ENCODE peak calls at places on chromosomes 2 and 18, in eight cellular contexts. One of them, this sample, is unnamed. For H3K27me3, the result is how much of the 10 kb centered on the place peaks cover.

GRCh38 chr2:162520959-162521358 is 177.0 kb downstream of the GCA start:
- DNase-seq in tibial artery: no peak
- DNase-seq in AG04450: no peak
- DNase-seq in naive thymus-derived CD4-positive, alpha-beta T cell: no peak
- DNase-seq in fibroblast of lung: no peak
- DNase-seq in MM.1S: no peak
- DNase-seq in right cardiac atrium: no peak
- DNase-seq in adipocyte: no peak
- DNase-seq in this sample: no peak

GRCh38 chr2:189613650-189614420 is 33.2 kb upstream of the SLC40A1 start:
- DNase-seq in tibial artery: no peak
- DNase-seq in AG04450: peak
- DNase-seq in naive thymus-derived CD4-positive, alpha-beta T cell: no peak
- DNase-seq in fibroblast of lung: peak
- DNase-seq in MM.1S: peak
- DNase-seq in right cardiac atrium: no peak
- DNase-seq in adipocyte: peak
- DNase-seq in this sample: no peak

GRCh38 chr18:3186678-3187658 is 32.8 kb downstream of the MYOM1 start:
- DNase-seq in tibial artery: no peak
- DNase-seq in AG04450: no peak
- DNase-seq in naive thymus-derived CD4-positive, alpha-beta T cell: no peak
- DNase-seq in fibroblast of lung: peak
- DNase-seq in MM.1S: no peak
- DNase-seq in right cardiac atrium: peak
- DNase-seq in adipocyte: no peak
- DNase-seq in this sample: no peak

GRCh38 chr2:207332473-207333212 is 166.9 kb upstream of the KLF7 start:
- DNase-seq in tibial artery: no peak
- DNase-seq in AG04450: no peak
- DNase-seq in naive thymus-derived CD4-positive, alpha-beta T cell: no peak
- DNase-seq in fibroblast of lung: no peak
- DNase-seq in MM.1S: no peak
- DNase-seq in right cardiac atrium: no peak
- DNase-seq in adipocyte: no peak
- DNase-seq in this sample: no peak

GRCh38 chr2:102048465-102048864 is 56.7 kb downstream of the IL1R2 start:
- DNase-seq in tibial artery: peak
- DNase-seq in AG04450: no peak
- DNase-seq in naive thymus-derived CD4-positive, alpha-beta T cell: no peak
- DNase-seq in fibroblast of lung: peak
- DNase-seq in MM.1S: no peak
- DNase-seq in right cardiac atrium: peak
- DNase-seq in adipocyte: no peak
- DNase-seq in this sample: no peak

GRCh38 chr2:70201831-70202230 is 11.0 kb upstream of the C2orf42 start:
- DNase-seq in tibial artery: no peak
- DNase-seq in AG04450: no peak
- DNase-seq in naive thymus-derived CD4-positive, alpha-beta T cell: no peak
- DNase-seq in fibroblast of lung: no peak
- DNase-seq in MM.1S: no peak
- DNase-seq in right cardiac atrium: no peak
- DNase-seq in adipocyte: no peak
- DNase-seq in this sample: no peak

GRCh38 chr18:76216096-76216495 is 278.9 kb downstream of the ZNF516 start:
- DNase-seq in tibial artery: no peak
- DNase-seq in AG04450: no peak
- DNase-seq in naive thymus-derived CD4-positive, alpha-beta T cell: no peak
- DNase-seq in fibroblast of lung: no peak
- DNase-seq in MM.1S: no peak
- DNase-seq in right cardiac atrium: no peak
- DNase-seq in adipocyte: no peak
- DNase-seq in this sample: no peak

GRCh38 chr2:230664128-230664527 is 48.5 kb upstream of the CAB39 start:
- DNase-seq in tibial artery: no peak
- DNase-seq in AG04450: no peak
- DNase-seq in naive thymus-derived CD4-positive, alpha-beta T cell: no peak
- DNase-seq in fibroblast of lung: peak
- DNase-seq in MM.1S: no peak
- DNase-seq in right cardiac atrium: peak
- DNase-seq in adipocyte: peak
- DNase-seq in this sample: no peak

GRCh38 chr2:222861411-222862067 is 703 bp downstream of the ACSL3 start:
- DNase-seq in tibial artery: peak
- DNase-seq in AG04450: no peak
- DNase-seq in naive thymus-derived CD4-positive, alpha-beta T cell: peak
- DNase-seq in fibroblast of lung: no peak
- DNase-seq in MM.1S: peak
- DNase-seq in right cardiac atrium: peak
- DNase-seq in adipocyte: peak
- DNase-seq in this sample: peak

GRCh38 chr18:34730774-34731173 is 20.7 kb downstream of the DTNA start:
- DNase-seq in tibial artery: no peak
- DNase-seq in AG04450: no peak
- DNase-seq in naive thymus-derived CD4-positive, alpha-beta T cell: no peak
- DNase-seq in fibroblast of lung: no peak
- DNase-seq in MM.1S: no peak
- DNase-seq in right cardiac atrium: no peak
- DNase-seq in adipocyte: no peak
- DNase-seq in this sample: no peak

GRCh38 chr2:160317113-160318099 is 117.3 kb upstream of the ITGB6 start:
- DNase-seq in tibial artery: no peak
- DNase-seq in AG04450: no peak
- DNase-seq in naive thymus-derived CD4-positive, alpha-beta T cell: no peak
- DNase-seq in fibroblast of lung: peak
- DNase-seq in MM.1S: no peak
- DNase-seq in right cardiac atrium: peak
- DNase-seq in adipocyte: no peak
- DNase-seq in this sample: no peak

GRCh38 chr2:17083902-17084301 is 418.3 kb upstream of the CYRIA start:
- DNase-seq in tibial artery: no peak
- DNase-seq in AG04450: peak
- DNase-seq in naive thymus-derived CD4-positive, alpha-beta T cell: no peak
- DNase-seq in fibroblast of lung: peak
- DNase-seq in MM.1S: no peak
- DNase-seq in right cardiac atrium: no peak
- DNase-seq in adipocyte: peak
- DNase-seq in this sample: peak

GRCh38 chr18:75544496-75544895 is 117.0 kb upstream of the SMIM21 start:
- DNase-seq in tibial artery: no peak
- DNase-seq in AG04450: no peak
- DNase-seq in naive thymus-derived CD4-positive, alpha-beta T cell: no peak
- DNase-seq in fibroblast of lung: no peak
- DNase-seq in MM.1S: no peak
- DNase-seq in right cardiac atrium: no peak
- DNase-seq in adipocyte: peak
- DNase-seq in this sample: no peak

GRCh38 chr2:84234103-84234502 is 225.0 kb downstream of the SUCLG1 start:
- DNase-seq in tibial artery: no peak
- DNase-seq in AG04450: no peak
- DNase-seq in naive thymus-derived CD4-positive, alpha-beta T cell: no peak
- DNase-seq in fibroblast of lung: no peak
- DNase-seq in MM.1S: no peak
- DNase-seq in right cardiac atrium: no peak
- DNase-seq in adipocyte: no peak
- DNase-seq in this sample: no peak

GRCh38 chr2:2296400-2296799 is 34.7 kb downstream of the MYT1L start:
- DNase-seq in tibial artery: no peak
- DNase-seq in AG04450: no peak
- DNase-seq in naive thymus-derived CD4-positive, alpha-beta T cell: no peak
- DNase-seq in fibroblast of lung: no peak
- DNase-seq in MM.1S: no peak
- DNase-seq in right cardiac atrium: no peak
- DNase-seq in adipocyte: no peak
- DNase-seq in this sample: no peak

GRCh38 chr2:1731963-1732768 is 12.1 kb downstream of the PXDN start:
- DNase-seq in tibial artery: peak
- DNase-seq in AG04450: peak
- DNase-seq in naive thymus-derived CD4-positive, alpha-beta T cell: no peak
- DNase-seq in fibroblast of lung: peak
- DNase-seq in MM.1S: no peak
- DNase-seq in right cardiac atrium: peak
- DNase-seq in adipocyte: peak
- DNase-seq in this sample: peak

GRCh38 chr2:6452702-6453481 is 412.8 kb downstream of the CMPK2 start:
- DNase-seq in tibial artery: no peak
- DNase-seq in AG04450: no peak
- DNase-seq in naive thymus-derived CD4-positive, alpha-beta T cell: no peak
- DNase-seq in fibroblast of lung: no peak
- DNase-seq in MM.1S: no peak
- DNase-seq in right cardiac atrium: no peak
- DNase-seq in adipocyte: peak
- DNase-seq in this sample: no peak

GRCh38 chr2:133516405-133517028 is 51.7 kb downstream of the NCKAP5 start:
- DNase-seq in tibial artery: no peak
- DNase-seq in AG04450: no peak
- DNase-seq in naive thymus-derived CD4-positive, alpha-beta T cell: no peak
- DNase-seq in fibroblast of lung: no peak
- DNase-seq in MM.1S: no peak
- DNase-seq in right cardiac atrium: no peak
- DNase-seq in adipocyte: no peak
- DNase-seq in this sample: no peak

GRCh38 chr2:133511679-133512078 is 56.6 kb downstream of the NCKAP5 start:
- DNase-seq in tibial artery: no peak
- DNase-seq in AG04450: no peak
- DNase-seq in naive thymus-derived CD4-positive, alpha-beta T cell: no peak
- DNase-seq in fibroblast of lung: no peak
- DNase-seq in MM.1S: no peak
- DNase-seq in right cardiac atrium: no peak
- DNase-seq in adipocyte: no peak
- DNase-seq in this sample: no peak

GRCh38 chr2:133509777-133510176 is 58.5 kb downstream of the NCKAP5 start:
- DNase-seq in tibial artery: no peak
- DNase-seq in AG04450: no peak
- DNase-seq in naive thymus-derived CD4-positive, alpha-beta T cell: no peak
- DNase-seq in fibroblast of lung: no peak
- DNase-seq in MM.1S: no peak
- DNase-seq in right cardiac atrium: no peak
- DNase-seq in adipocyte: no peak
- DNase-seq in this sample: no peak

GRCh38 chr2:133512121-133512520 is 56.1 kb downstream of the NCKAP5 start:
- DNase-seq in tibial artery: no peak
- DNase-seq in AG04450: no peak
- DNase-seq in naive thymus-derived CD4-positive, alpha-beta T cell: no peak
- DNase-seq in fibroblast of lung: no peak
- DNase-seq in MM.1S: no peak
- DNase-seq in right cardiac atrium: no peak
- DNase-seq in adipocyte: no peak
- DNase-seq in this sample: no peak

DNA sequence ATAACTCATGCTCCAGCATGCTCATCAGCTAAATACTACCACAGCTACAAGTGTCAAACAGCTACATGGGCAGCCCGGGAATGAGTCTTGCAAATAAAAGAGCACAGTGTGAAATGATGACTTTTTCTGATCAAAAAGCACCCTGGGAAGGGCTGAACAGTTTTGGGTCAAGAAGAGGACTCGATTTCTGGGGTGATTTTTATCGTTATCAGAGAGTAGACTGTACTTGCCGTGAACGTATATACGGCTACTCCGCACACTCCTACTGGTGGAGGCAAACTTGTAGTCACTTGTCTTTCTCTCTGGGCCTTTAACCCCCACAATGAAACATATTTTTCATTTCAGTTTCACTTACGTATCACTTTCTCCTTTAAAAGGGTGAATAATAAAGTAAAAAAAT is 54.4 kb downstream of the NCKAP5 start:
- DNase-seq in tibial artery: no peak
- DNase-seq in AG04450: no peak
- DNase-seq in naive thymus-derived CD4-positive, alpha-beta T cell: no peak
- DNase-seq in fibroblast of lung: no peak
- DNase-seq in MM.1S: no peak
- DNase-seq in right cardiac atrium: no peak
- DNase-seq in adipocyte: no peak
- DNase-seq in this sample: no peak
- H3K27me3 ChIP-seq in tibial artery: under half
- H3K27me3 ChIP-seq in AG04450: under half
- H3K27me3 ChIP-seq in naive thymus-derived CD4-positive, alpha-beta T cell: under half
- H3K27me3 ChIP-seq in fibroblast of lung: under half
- H3K27me3 ChIP-seq in MM.1S: under half
- H3K27me3 ChIP-seq in right cardiac atrium: under half
- H3K27me3 ChIP-seq in adipocyte: under half
- H3K27me3 ChIP-seq in this sample: under half

GRCh38 chr2:237858294-237859081 is 935 bp upstream of the RAMP1 start:
- DNase-seq in tibial artery: peak
- DNase-seq in AG04450: peak
- DNase-seq in naive thymus-derived CD4-positive, alpha-beta T cell: peak
- DNase-seq in fibroblast of lung: peak
- DNase-seq in MM.1S: peak
- DNase-seq in right cardiac atrium: peak
- DNase-seq in adipocyte: peak
- DNase-seq in this sample: peak
- H3K27me3 ChIP-seq in tibial artery: under half
- H3K27me3 ChIP-seq in AG04450: under half
- H3K27me3 ChIP-seq in naive thymus-derived CD4-positive, alpha-beta T cell: under half
- H3K27me3 ChIP-seq in fibroblast of lung: under half
- H3K27me3 ChIP-seq in MM.1S: under half
- H3K27me3 ChIP-seq in right cardiac atrium: under half
- H3K27me3 ChIP-seq in adipocyte: under half
- H3K27me3 ChIP-seq in this sample: under half

GRCh38 chr2:11682590-11682915 is 12.6 kb upstream of the NTSR2 start:
- DNase-seq in tibial artery: no peak
- DNase-seq in AG04450: no peak
- DNase-seq in naive thymus-derived CD4-positive, alpha-beta T cell: no peak
- DNase-seq in fibroblast of lung: no peak
- DNase-seq in MM.1S: no peak
- DNase-seq in right cardiac atrium: no peak
- DNase-seq in adipocyte: no peak
- DNase-seq in this sample: no peak

GRCh38 chr2:11681722-11682589 is 12.0 kb upstream of the NTSR2 start:
- DNase-seq in tibial artery: no peak
- DNase-seq in AG04450: no peak
- DNase-seq in naive thymus-derived CD4-positive, alpha-beta T cell: peak
- DNase-seq in fibroblast of lung: no peak
- DNase-seq in MM.1S: peak
- DNase-seq in right cardiac atrium: no peak
- DNase-seq in adipocyte: peak
- DNase-seq in this sample: no peak

GRCh38 chr2:11684894-11685460 is 15.0 kb upstream of the NTSR2 start:
- DNase-seq in tibial artery: no peak
- DNase-seq in AG04450: no peak
- DNase-seq in naive thymus-derived CD4-positive, alpha-beta T cell: no peak
- DNase-seq in fibroblast of lung: no peak
- DNase-seq in MM.1S: no peak
- DNase-seq in right cardiac atrium: no peak
- DNase-seq in adipocyte: no peak
- DNase-seq in this sample: no peak

GRCh38 chr2:11683486-11683885 is 13.5 kb upstream of the NTSR2 start:
- DNase-seq in tibial artery: no peak
- DNase-seq in AG04450: no peak
- DNase-seq in naive thymus-derived CD4-positive, alpha-beta T cell: no peak
- DNase-seq in fibroblast of lung: no peak
- DNase-seq in MM.1S: no peak
- DNase-seq in right cardiac atrium: no peak
- DNase-seq in adipocyte: no peak
- DNase-seq in this sample: no peak

GRCh38 chr2:11683966-11684365 is 14.0 kb upstream of the NTSR2 start:
- DNase-seq in tibial artery: no peak
- DNase-seq in AG04450: no peak
- DNase-seq in naive thymus-derived CD4-positive, alpha-beta T cell: no peak
- DNase-seq in fibroblast of lung: no peak
- DNase-seq in MM.1S: no peak
- DNase-seq in right cardiac atrium: no peak
- DNase-seq in adipocyte: no peak
- DNase-seq in this sample: no peak
- H3K27me3 ChIP-seq in tibial artery: under half
- H3K27me3 ChIP-seq in AG04450: under half
- H3K27me3 ChIP-seq in naive thymus-derived CD4-positive, alpha-beta T cell: under half
- H3K27me3 ChIP-seq in fibroblast of lung: under half
- H3K27me3 ChIP-seq in MM.1S: under half
- H3K27me3 ChIP-seq in right cardiac atrium: under half
- H3K27me3 ChIP-seq in adipocyte: under half
- H3K27me3 ChIP-seq in this sample: under half

GRCh38 chr2:118834440-118834810 is 13.0 kb downstream of the EN1 start:
- DNase-seq in tibial artery: no peak
- DNase-seq in AG04450: no peak
- DNase-seq in naive thymus-derived CD4-positive, alpha-beta T cell: no peak
- DNase-seq in fibroblast of lung: no peak
- DNase-seq in MM.1S: no peak
- DNase-seq in right cardiac atrium: no peak
- DNase-seq in adipocyte: no peak
- DNase-seq in this sample: no peak
- H3K27me3 ChIP-seq in tibial artery: half or more
- H3K27me3 ChIP-seq in AG04450: half or more
- H3K27me3 ChIP-seq in naive thymus-derived CD4-positive, alpha-beta T cell: under half
- H3K27me3 ChIP-seq in fibroblast of lung: half or more
- H3K27me3 ChIP-seq in MM.1S: under half
- H3K27me3 ChIP-seq in right cardiac atrium: under half
- H3K27me3 ChIP-seq in adipocyte: under half
- H3K27me3 ChIP-seq in this sample: under half